ENCODE peak calls at places on chromosomes 6 and 20, in six cellular contexts. One of them, this sample, is unnamed.

GRCh38 chr20:62047666-62048345 is 17.9 kb downstream of the TAF4 start:
- DNase-seq in HCT116: no peak
- DNase-seq in HepG2: no peak
- DNase-seq in GM12878: no peak
- DNase-seq in K562: no peak
- DNase-seq in SK-N-SH: no peak
- DNase-seq in this sample: no peak

GRCh38 chr20:43465625-43465943 is 7.9 kb downstream of the SRSF6 start:
- DNase-seq in SK-N-SH: no peak
- DNase-seq in GM12878: no peak
- DNase-seq in K562: no peak
- DNase-seq in HCT116: no peak
- DNase-seq in HepG2: no peak
- DNase-seq in this sample: no peak

GRCh38 chr6:105364243-105364642 is 38.6 kb downstream of the PREP start:
- DNase-seq in HCT116: no peak
- DNase-seq in SK-N-SH: peak
- DNase-seq in GM12878: no peak
- DNase-seq in K562: no peak
- DNase-seq in HepG2: no peak
- DNase-seq in this sample: peak

GRCh38 chr6:45422541-45423110 is 44.9 kb upstream of the SUPT3H start:
- DNase-seq in HCT116: no peak
- DNase-seq in K562: no peak
- DNase-seq in SK-N-SH: peak
- DNase-seq in HepG2: no peak
- DNase-seq in GM12878: no peak
- DNase-seq in this sample: peak

GRCh38 chr6:39003072-39003471 is 45.5 kb upstream of the GLP1R start:
- DNase-seq in GM12878: no peak
- DNase-seq in K562: peak
- DNase-seq in HepG2: no peak
- DNase-seq in SK-N-SH: no peak
- DNase-seq in HCT116: no peak
- DNase-seq in this sample: no peak

GRCh38 chr6:83055366-83055964 is 10.2 kb downstream of the UBE3D start:
- DNase-seq in HepG2: peak
- DNase-seq in GM12878: no peak
- DNase-seq in HCT116: peak
- DNase-seq in K562: peak
- DNase-seq in SK-N-SH: peak
- DNase-seq in this sample: peak

GRCh38 chr6:43262000-43262779 is 18.9 kb downstream of the TTBK1 start:
- DNase-seq in HepG2: peak
- DNase-seq in SK-N-SH: no peak
- DNase-seq in GM12878: no peak
- DNase-seq in K562: no peak
- DNase-seq in HCT116: no peak
- DNase-seq in this sample: no peak

GRCh38 chr6:81895511-81896185 is 143.2 kb upstream of the TENT5A start:
- DNase-seq in GM12878: no peak
- DNase-seq in HepG2: peak
- DNase-seq in HCT116: no peak
- DNase-seq in SK-N-SH: no peak
- DNase-seq in K562: no peak
- DNase-seq in this sample: peak

GRCh38 chr20:49592120-49592519 is 24.2 kb upstream of the PTGIS start:
- DNase-seq in K562: no peak
- DNase-seq in HCT116: no peak
- DNase-seq in GM12878: no peak
- DNase-seq in HepG2: no peak
- DNase-seq in SK-N-SH: no peak
- DNase-seq in this sample: no peak

GRCh38 chr6:16468991-16469615 is 230.7 kb downstream of the GMPR start:
- DNase-seq in GM12878: no peak
- DNase-seq in HCT116: no peak
- DNase-seq in K562: no peak
- DNase-seq in SK-N-SH: no peak
- DNase-seq in HepG2: no peak
- DNase-seq in this sample: no peak
- H2AFZ ChIP-seq in GM12878: no peak
- H2AFZ ChIP-seq in HCT116: no peak
- H2AFZ ChIP-seq in K562: no peak
- H2AFZ ChIP-seq in SK-N-SH: no peak
- H2AFZ ChIP-seq in HepG2: no peak
- H2AFZ ChIP-seq in this sample: no peak

GRCh38 chr6:127858992-127859391 is 41.9 kb downstream of the THEMIS start:
- DNase-seq in HCT116: no peak
- DNase-seq in K562: no peak
- DNase-seq in HepG2: no peak
- DNase-seq in SK-N-SH: no peak
- DNase-seq in GM12878: no peak
- DNase-seq in this sample: no peak
- TF ChIP-seq POLR2AphosphoS5 in HCT116: no peak
- TF ChIP-seq POLR2AphosphoS5 in K562: no peak
- TF ChIP-seq POLR2AphosphoS5 in HepG2: no peak
- TF ChIP-seq POLR2AphosphoS5 in SK-N-SH: no peak
- TF ChIP-seq POLR2AphosphoS5 in GM12878: no peak
- TF ChIP-seq POLR2AphosphoS5 in this sample: no peak

DNA sequence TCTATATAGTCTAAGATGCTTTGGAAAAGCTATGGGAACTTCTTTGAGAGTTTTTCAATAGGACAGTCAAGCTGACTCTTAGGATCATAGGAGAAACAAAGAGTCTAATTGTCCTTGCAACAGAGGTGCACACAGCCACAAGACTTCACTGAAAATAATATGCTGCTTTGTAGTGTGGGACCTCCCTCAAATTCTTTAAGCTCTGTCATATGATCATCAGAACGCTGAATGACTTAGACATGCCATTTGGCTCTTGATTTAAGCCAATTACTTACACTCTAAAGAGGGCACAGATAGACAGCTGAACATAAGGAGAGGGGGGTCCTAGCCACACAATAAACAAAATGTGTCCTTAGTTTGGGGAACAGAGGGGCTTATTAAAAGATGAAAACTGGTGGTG is 818.7 kb upstream of the GJE1 start:
- DNase-seq in HCT116: no peak
- DNase-seq in K562: no peak
- DNase-seq in GM12878: no peak
- DNase-seq in SK-N-SH: no peak
- DNase-seq in HepG2: peak
- DNase-seq in this sample: no peak
- H2AFZ ChIP-seq in HCT116: no peak
- H2AFZ ChIP-seq in K562: no peak
- H2AFZ ChIP-seq in GM12878: no peak
- H2AFZ ChIP-seq in SK-N-SH: no peak
- H2AFZ ChIP-seq in HepG2: no peak
- H2AFZ ChIP-seq in this sample: no peak

GRCh38 chr6:124282541-124282940 is 478.9 kb downstream of the NKAIN2 start:
- DNase-seq in GM12878: no peak
- DNase-seq in K562: no peak
- DNase-seq in SK-N-SH: no peak
- DNase-seq in HepG2: no peak
- DNase-seq in HCT116: no peak
- DNase-seq in this sample: no peak
- TF ChIP-seq POLR2AphosphoS5 in GM12878: no peak
- TF ChIP-seq POLR2AphosphoS5 in K562: no peak
- TF ChIP-seq POLR2AphosphoS5 in SK-N-SH: no peak
- TF ChIP-seq POLR2AphosphoS5 in HepG2: no peak
- TF ChIP-seq POLR2AphosphoS5 in HCT116: no peak
- TF ChIP-seq POLR2AphosphoS5 in this sample: no peak

GRCh38 chr6:134491473-134491872 is 173.6 kb upstream of the SGK1 start:
- DNase-seq in K562: no peak
- DNase-seq in HepG2: no peak
- DNase-seq in HCT116: no peak
- DNase-seq in GM12878: no peak
- DNase-seq in SK-N-SH: no peak
- DNase-seq in this sample: no peak
- H2AFZ ChIP-seq in K562: no peak
- H2AFZ ChIP-seq in HepG2: no peak
- H2AFZ ChIP-seq in HCT116: no peak
- H2AFZ ChIP-seq in GM12878: no peak
- H2AFZ ChIP-seq in SK-N-SH: no peak
- H2AFZ ChIP-seq in this sample: no peak